ENCODE peak calls at places on chromosomes 1 and 21, in eight cellular contexts. G is A673; C is HepG2; P is HS-5; K is CD8-positive, alpha-beta T cell; V is activated CD8-positive, alpha-beta memory T cell treated with anti-CD3 and anti-CD28 coated beads for 24 hours; O is left colon; A is stimulated activated CD4-positive, alpha-beta T cell treated with anti-CD3 and anti-CD28 coated beads, Interleukin-12 subunit alpha, Interleukin-12 subunit beta, amount 100 ng/mL, for 48 hours. E is an unnamed sample.

GRCh38 chr1:206703647-206704046 is 18.9 kb downstream of the MAPKAPK2 start:
- DNase-seq in K (no peak), O (no peak), C (no peak), G (no peak), A (peak; percentile 42), P (no peak), V (peak; percentile 80), E (no peak)

GRCh38 chr1:21863981-21864380 is 51.9 kb downstream of the LDLRAD2 start:
- DNase-seq in C (no peak), G (no peak), O (no peak), A (no peak), V (no peak), P (no peak), K (no peak), E (no peak)

GRCh38 chr1:79792212-79792575 is 785.7 kb upstream of the ADGRL4 start:
- DNase-seq in O (no peak), V (no peak), K (no peak), C (no peak), P (no peak), G (no peak), A (no peak), E (no peak)

GRCh38 chr21:29235714-29236197 is 63.0 kb upstream of the BACH1 start:
- DNase-seq in V (no peak), P (no peak), K (no peak), G (no peak), O (no peak), C (no peak), A (no peak), E (no peak)

GRCh38 chr21:32304998-32305397 is 6.3 kb downstream of the MRAP start:
- DNase-seq in P (no peak), C (no peak), K (no peak), V (no peak), A (no peak), O (no peak), G (no peak), E (no peak)

GRCh38 chr21:44867999-44868700 is 5.3 kb downstream of the PTTG1IP start:
- DNase-seq in P (no peak), A (no peak), O (no peak), K (no peak), V (no peak), G (no peak), C (no peak), E (no peak)

GRCh38 chr1:219518168-219518905 is 94.6 kb downstream of the ZC3H11B start:
- DNase-seq in A (no peak), K (no peak), C (no peak), P (peak; percentile 61), V (no peak), O (no peak), G (no peak), E (no peak)

GRCh38 chr1:118871510-118872240 is 116.5 kb downstream of the TBX15 start:
- DNase-seq in A (no peak), O (no peak), C (no peak), V (no peak), P (no peak), K (no peak), G (no peak), E (no peak)

GRCh38 chr1:15835741-15836510 is 11.6 kb upstream of the SPEN start:
- DNase-seq in G (peak; percentile 100), P (peak; percentile 97), A (peak; percentile 98), C (peak; percentile 98), V (peak; percentile 99), K (peak; percentile 98), O (peak; percentile 99), E (peak; percentile 96)

GRCh38 chr1:107964397-107965111 is 426 bp downstream of the VAV3 start:
- DNase-seq in V (peak; percentile 79), G (peak; percentile 6), A (no peak), P (no peak), C (no peak), K (no peak), O (peak; percentile 24), E (no peak)

GRCh38 chr21:28754127-28754611 is 238.5 kb downstream of the LTN1 start:
- DNase-seq in G (peak; percentile 31), A (no peak), V (no peak), K (no peak), P (no peak), O (peak; percentile 4), C (no peak), E (no peak)

GRCh38 chr1:32890516-32891240 is 4.4 kb downstream of the HPCA start:
- DNase-seq in A (no peak), K (no peak), V (no peak), O (no peak), C (no peak), G (no peak), P (no peak), E (no peak)

GRCh38 chr1:214314178-214314843 is 33.4 kb downstream of the SMYD2 start:
- DNase-seq in O (no peak), P (no peak), G (no peak), K (no peak), V (no peak), C (no peak), A (no peak), E (no peak)

GRCh38 chr21:35925497-35925896 is 134.8 kb downstream of the SETD4 start:
- DNase-seq in C (peak; percentile 83), K (no peak), G (peak; percentile 37), V (no peak), A (no peak), O (no peak), P (no peak), E (no peak)

GRCh38 chr1:207155018-207155417 is 51.0 kb downstream of the C4BPA start:
- DNase-seq in V (no peak), O (no peak), P (no peak), G (no peak), K (no peak), C (no peak), A (no peak), E (no peak)

GRCh38 chr1:212938846-212939245 is 11.5 kb upstream of the VASH2 start:
- DNase-seq in C (no peak), K (no peak), P (no peak), A (no peak), V (no peak), O (no peak), G (no peak), E (no peak)

GRCh38 chr1:239676522-239677273 is 290.3 kb downstream of the CHRM3 start:
- DNase-seq in G (no peak), K (no peak), C (no peak), V (no peak), A (no peak), O (no peak), P (no peak), E (no peak)

GRCh38 chr1:3530086-3530930 is 75.8 kb downstream of the ARHGEF16 start:
- DNase-seq in K (no peak), O (peak; percentile 32), G (peak; percentile 9), A (no peak), V (no peak), C (no peak), P (peak; percentile 9), E (no peak)

GRCh38 chr1:53047737-53048344 is 14.2 kb upstream of the PODN start:
- DNase-seq in O (no peak), G (peak; percentile 82), K (no peak), P (peak; percentile 86), C (peak; percentile 6), A (no peak), V (no peak), E (no peak)

GRCh38 chr21:41170442-41170841 is 2.5 kb downstream of the BACE2 start:
- DNase-seq in G (peak; percentile 4), V (no peak), K (no peak), O (peak; percentile 63), C (peak; percentile 29), P (no peak), A (no peak), E (no peak)

GRCh38 chr1:209808059-209808494 is 2.1 kb upstream of the IRF6 start:
- DNase-seq in O (peak; percentile 47), C (peak; percentile 15), G (peak; percentile 21), A (no peak), P (peak; percentile 91), K (no peak), V (no peak), E (no peak)

GRCh38 chr1:110235839-110236682 is 25.9 kb downstream of the KCNC4 start:
- DNase-seq in K (no peak), P (peak; percentile 86), A (peak; percentile 61), G (no peak), O (no peak), C (no peak), V (no peak), E (no peak)

GRCh38 chr1:44219301-44219626 is 6.0 kb downstream of the DMAP1 start:
- DNase-seq in O (no peak), G (no peak), C (no peak), K (no peak), A (no peak), V (peak; percentile 51), P (no peak), E (no peak)

GRCh38 chr1:14875781-14876564 is 277.5 kb downstream of the KAZN start:
- DNase-seq in O (no peak), V (no peak), A (no peak), K (no peak), C (no peak), G (no peak), P (no peak), E (no peak)

GRCh38 chr1:178819123-178819522 is 51.8 kb downstream of the ANGPTL1 start:
- DNase-seq in A (no peak), G (no peak), K (no peak), P (no peak), C (peak; percentile 3), O (no peak), V (no peak), E (no peak)

GRCh38 chr1:238558156-238558555 is 667.4 kb upstream of the ZP4 start:
- DNase-seq in G (no peak), C (no peak), A (no peak), K (no peak), V (no peak), P (peak; percentile 80), O (no peak), E (no peak)

GRCh38 chr1:1562556-1563195 is 12.0 kb downstream of the SSU72 start:
- DNase-seq in G (no peak), A (no peak), C (no peak), V (no peak), O (no peak), P (no peak), K (no peak), E (no peak)

GRCh38 chr1:151946366-151946764 is 37.1 kb upstream of the THEM4 start:
- DNase-seq in G (no peak), K (no peak), P (no peak), V (no peak), O (no peak), A (no peak), C (no peak), E (no peak)

GRCh38 chr1:201530741-201531521 is 8.0 kb upstream of the NAV1 start:
- DNase-seq in P (no peak), K (no peak), O (peak; percentile 80), V (peak; percentile 63), C (peak; percentile 43), G (peak; percentile 91), A (peak; percentile 37), E (no peak)

GRCh38 chr1:183622884-183623785 is 12.4 kb downstream of the ARPC5 start:
- DNase-seq in P (no peak), G (peak; percentile 68), K (peak; percentile 15), A (peak; percentile 31), V (peak; percentile 62), C (peak; percentile 61), O (peak; percentile 60), E (peak; percentile 53)

GRCh38 chr1:228006034-228006792 is 585 bp upstream of the WNT3A start:
- DNase-seq in O (no peak), A (no peak), G (no peak), K (no peak), C (no peak), V (peak; percentile 57), P (no peak), E (no peak)

GRCh38 chr1:167548059-167548932 is 5.3 kb downstream of the CREG1 start:
- DNase-seq in P (no peak), V (no peak), A (no peak), C (no peak), K (no peak), O (no peak), G (no peak), E (no peak)

GRCh38 chr1:192539450-192540132 is 36.0 kb upstream of the RGS1 start:
- DNase-seq in O (no peak), C (peak; percentile 70), G (peak; percentile 90), A (no peak), V (no peak), K (no peak), P (peak; percentile 78), E (peak; percentile 97)

GRCh38 chr1:14924012-14924452 is 229.5 kb upstream of the TMEM51 start:
- DNase-seq in G (peak; percentile 62), C (no peak), O (peak; percentile 74), A (no peak), V (peak; percentile 61), P (no peak), K (no peak), E (no peak)